ENCODE peak calls at places on chromosomes 7 and 10, in seven cellular contexts. O is CD4-positive, CD25-positive, alpha-beta regulatory T cell; I is SJSA1; B is lower lobe of right lung; U is kidney epithelial cell; E is astrocyte; Y is MM.1S. F is an unnamed sample. For H3K36me3, the result is how much of the 10 kb centered on the place peaks cover.

GRCh38 chr10:93346712-93347111 is 135.4 kb downstream of the MYOF start:
- DNase-seq in E (peak), Y (no peak), I (no peak), U (no peak), O (no peak), B (no peak), F (no peak)

GRCh38 chr7:6205921-6206660 is 66.3 kb downstream of the CYTH3 start:
- DNase-seq in I (peak), B (no peak), U (no peak), Y (no peak), E (peak), O (no peak), F (peak)

GRCh38 chr7:82701941-82702340 is 258.4 kb upstream of the CACNA2D1 start:
- DNase-seq in I (no peak), B (no peak), Y (no peak), U (no peak), O (no peak), E (peak), F (peak)

GRCh38 chr10:114100848-114101741 is 57.4 kb downstream of the ADRB1 start:
- DNase-seq in I (peak), U (no peak), O (no peak), E (peak), B (no peak), Y (no peak), F (no peak)

GRCh38 chr7:42914009-42914725 is 2.3 kb upstream of the C7orf25 start:
- DNase-seq in B (no peak), U (no peak), O (no peak), Y (no peak), E (peak), I (peak), F (peak)

GRCh38 chr10:84159076-84159475 is 14.5 kb upstream of the GPR15LG start:
- DNase-seq in E (no peak), B (no peak), O (no peak), I (no peak), Y (no peak), U (no peak), F (no peak)

GRCh38 chr10:83545901-83546391 is 593.4 kb upstream of the GHITM start:
- DNase-seq in B (no peak), I (no peak), E (peak), U (no peak), Y (no peak), O (no peak), F (no peak)

GRCh38 chr10:26962835-26963234 is 102.1 kb upstream of the ABI1 start:
- DNase-seq in Y (no peak), U (no peak), O (no peak), I (no peak), E (no peak), B (no peak), F (no peak)

GRCh38 chr10:44245601-44245938 is 139.3 kb downstream of the CXCL12 start:
- DNase-seq in B (no peak), O (no peak), Y (no peak), E (peak), U (peak), I (no peak), F (no peak)

GRCh38 chr7:28076421-28077163 is 104.0 kb downstream of the JAZF1 start:
- DNase-seq in O (no peak), E (no peak), Y (no peak), I (peak), B (no peak), U (no peak), F (no peak)

GRCh38 chr7:90594791-90595317 is 1.3 kb upstream of the CDK14 start:
- DNase-seq in I (peak), B (no peak), E (peak), U (peak), O (no peak), Y (no peak), F (peak)

GRCh38 chr7:24882989-24883631 is 96.9 kb downstream of the OSBPL3 start:
- DNase-seq in I (no peak), Y (no peak), O (no peak), U (peak), B (no peak), E (peak), F (peak)

GRCh38 chr7:128172151-128172550 is 68.9 kb upstream of the LEP start:
- DNase-seq in Y (no peak), U (no peak), E (no peak), O (no peak), I (no peak), B (no peak), F (no peak)

GRCh38 chr10:50605280-50606270 is 18.2 kb downstream of the SGMS1 start:
- DNase-seq in E (peak), I (peak), U (peak), O (no peak), B (no peak), Y (peak), F (peak)

GRCh38 chr7:11833431-11833830 is 1.4 kb upstream of the THSD7A start:
- DNase-seq in O (no peak), B (no peak), E (no peak), I (no peak), Y (no peak), U (no peak), F (no peak)

GRCh38 chr10:91592282-91593020 is 40.4 kb downstream of the PPP1R3C start:
- DNase-seq in O (no peak), U (no peak), I (no peak), B (no peak), Y (no peak), E (no peak), F (no peak)

GRCh38 chr7:131108212-131108980 is 219.3 kb upstream of the MKLN1 start:
- DNase-seq in O (peak), U (no peak), E (no peak), B (no peak), I (no peak), Y (peak), F (no peak)

GRCh38 chr7:140478361-140479061 is 794 bp downstream of the MKRN1 start:
- DNase-seq in U (no peak), I (peak), E (peak), O (peak), Y (peak), B (peak), F (no peak)

GRCh38 chr7:139541600-139542307 is 18.3 kb downstream of the CLEC2L start:
- DNase-seq in I (no peak), Y (no peak), U (no peak), B (no peak), E (no peak), O (no peak), F (no peak)

GRCh38 chr10:133289761-133290160 is 13.1 kb upstream of the ADAM8 start:
- DNase-seq in O (no peak), I (no peak), Y (no peak), U (no peak), E (no peak), B (no peak), F (no peak)

GRCh38 chr7:2230882-2231281 is 1.9 kb downstream of the MAD1L1 start:
- DNase-seq in I (no peak), E (no peak), B (no peak), O (no peak), Y (no peak), U (no peak), F (no peak)
- H3K4me3 ChIP-seq in I (no peak), E (no peak), B (no peak), O (no peak), Y (no peak), U (no peak), F (no peak)

DNA sequence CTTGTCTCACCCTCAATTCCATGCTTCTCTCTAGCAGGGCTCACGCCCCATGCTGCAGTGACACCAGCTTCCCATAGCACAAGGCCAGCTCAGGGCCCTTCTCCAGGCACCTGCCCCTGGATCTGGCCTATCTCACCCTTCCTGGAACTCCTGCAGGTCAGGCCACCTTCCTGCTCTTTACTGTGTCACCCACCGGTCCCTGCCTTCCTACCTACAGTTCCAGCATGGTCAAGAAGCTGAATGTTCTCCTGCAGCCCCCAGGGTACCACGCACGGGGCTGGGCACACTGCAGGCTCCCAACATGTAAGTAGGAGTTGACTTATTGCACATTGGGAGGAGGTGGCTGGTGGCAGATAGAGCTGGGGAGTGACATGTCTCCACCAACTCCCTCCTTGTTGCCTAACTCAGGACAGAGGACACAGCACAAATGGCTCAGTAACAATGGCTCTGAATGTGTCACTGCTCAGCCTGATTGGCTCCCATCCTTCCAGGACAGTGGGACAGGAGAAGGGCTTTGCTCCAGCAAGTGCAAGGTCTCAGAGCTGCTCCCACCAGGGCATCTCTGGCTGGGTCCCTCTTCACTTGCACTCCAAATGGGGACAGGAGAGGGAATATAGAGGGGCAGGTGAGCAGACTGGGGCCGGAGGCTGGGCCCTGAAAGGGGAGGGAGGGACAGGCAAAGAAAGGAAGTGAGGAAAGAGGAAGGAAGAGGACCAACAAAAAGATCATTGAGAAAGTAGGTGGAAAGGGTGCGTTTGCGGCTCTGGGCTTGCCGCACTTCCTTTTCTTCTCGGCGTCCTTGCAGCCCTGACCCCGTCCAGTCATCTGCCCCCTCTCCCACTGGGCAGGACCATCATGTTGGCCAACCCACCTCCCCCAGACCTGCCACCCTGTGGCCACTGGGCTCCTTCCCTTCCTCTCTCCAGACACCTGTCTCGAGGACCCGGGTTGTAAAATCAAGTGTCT is 14.3 kb downstream of the ITPRIP start:
- DNase-seq in E (no peak), I (no peak), Y (no peak), U (no peak), O (no peak), B (peak), F (no peak)
- H3K36me3 ChIP-seq in E (under half), I (under half), Y (under half), U (under half), O (under half), B (under half), F (under half)

DNA sequence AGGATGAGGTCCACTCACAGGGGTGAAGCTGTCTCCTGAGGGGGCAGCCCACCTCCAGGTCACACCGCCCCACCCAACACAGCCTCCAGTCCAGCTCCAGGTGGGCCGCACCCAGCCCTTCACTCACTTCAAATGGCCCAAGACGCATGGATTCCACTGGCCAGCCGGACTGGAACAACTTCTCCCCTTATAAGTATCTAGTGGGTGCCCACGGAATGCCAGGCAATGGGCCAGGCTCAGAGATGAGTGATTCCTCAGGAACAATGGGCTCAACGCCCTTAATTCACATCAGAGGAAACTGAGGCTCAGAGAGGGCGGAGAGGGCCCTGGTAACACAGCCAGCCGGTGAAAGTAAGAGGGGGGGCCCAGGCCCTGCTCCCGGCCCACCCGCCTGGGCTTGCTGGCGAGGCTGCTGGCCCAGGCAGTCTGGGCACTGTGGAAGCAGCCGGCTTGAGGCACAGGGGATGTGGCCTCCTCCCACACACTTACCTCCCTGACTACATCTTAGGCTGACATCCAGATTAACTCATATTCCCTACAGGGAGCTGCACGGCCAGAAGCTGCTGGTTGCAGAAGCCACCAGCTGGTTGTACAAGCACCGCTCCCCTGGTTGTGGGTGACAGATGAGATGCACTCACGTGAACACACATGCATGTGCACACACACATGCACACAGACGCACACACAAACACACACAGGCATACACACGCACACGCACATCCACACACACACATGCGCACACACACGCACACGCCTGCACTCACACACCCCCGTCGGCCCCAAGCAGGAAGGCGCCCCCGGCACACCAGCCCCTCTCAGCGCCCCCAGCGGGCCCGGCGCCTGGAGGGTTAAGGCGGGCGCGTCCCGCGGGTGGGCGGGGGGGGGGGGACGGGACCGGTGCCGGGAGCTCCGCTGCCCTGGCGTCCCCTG is 1.0 kb upstream of the FAM20C start:
- DNase-seq in Y (no peak), U (peak), O (no peak), B (no peak), I (no peak), E (peak), F (peak)
- H3K4me3 ChIP-seq in Y (no peak), U (peak), O (no peak), B (peak), I (no peak), E (peak), F (peak)

DNA sequence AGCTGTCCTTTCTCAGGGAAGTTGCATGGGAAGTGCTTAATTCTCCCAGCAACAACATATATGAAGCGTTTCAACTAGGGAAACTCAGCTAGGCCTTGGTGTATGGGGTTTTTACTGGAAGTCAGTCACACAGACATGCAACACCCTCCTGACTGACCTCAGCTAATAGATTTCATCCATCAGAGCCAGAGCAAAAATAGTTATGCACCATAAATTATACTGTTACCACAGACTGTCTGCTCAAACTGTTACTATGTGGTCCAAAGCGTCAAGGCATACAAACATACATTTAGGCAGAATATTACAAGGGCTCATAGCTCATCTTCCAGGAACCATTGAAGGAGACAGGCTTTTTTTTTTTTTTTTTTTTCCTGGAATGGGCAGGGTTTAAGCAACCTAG is 417.9 kb downstream of the ANKRD7 start:
- DNase-seq in Y (no peak), O (no peak), B (no peak), E (no peak), I (no peak), U (no peak), F (no peak)
- H3K36me3 ChIP-seq in Y (under half), O (under half), B (under half), E (under half), I (under half), U (under half), F (under half)

DNA sequence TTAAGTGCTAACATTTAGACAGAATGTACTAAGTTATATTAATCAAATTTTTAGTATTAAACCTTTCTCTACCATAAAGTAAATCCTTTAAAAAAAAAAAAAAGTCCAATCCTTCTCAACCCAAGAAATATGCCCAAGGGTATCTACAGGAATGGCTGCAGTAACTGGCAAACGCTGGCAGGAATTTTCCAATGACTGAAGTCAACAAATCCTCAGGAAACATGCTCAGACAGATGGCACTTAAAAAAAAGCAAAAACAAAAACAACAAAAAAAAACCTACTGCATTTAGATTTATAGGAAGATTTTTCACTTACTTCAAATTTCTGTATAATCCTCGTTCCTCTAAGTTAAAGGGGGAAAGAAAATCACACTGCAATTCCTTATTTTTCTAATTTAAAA is 666 bp downstream of the SVIL start:
- DNase-seq in E (no peak), Y (no peak), B (no peak), I (no peak), U (no peak), O (no peak), F (no peak)
- H3K4me3 ChIP-seq in E (peak), Y (no peak), B (no peak), I (no peak), U (no peak), O (no peak), F (no peak)

GRCh38 chr10:11007661-11008060 is 10.0 kb upstream of the CELF2 start:
- DNase-seq in O (no peak), Y (no peak), E (no peak), U (no peak), I (no peak), B (no peak), F (no peak)
- H3K36me3 ChIP-seq in O (under half), Y (under half), E (under half), U (under half), I (under half), B (under half), F (under half)

GRCh38 chr10:34717429-34717828 is 97.7 kb downstream of the PARD3 start:
- DNase-seq in E (no peak), B (no peak), Y (no peak), I (no peak), O (no peak), U (no peak), F (no peak)
- H3K4me3 ChIP-seq in E (no peak), B (no peak), Y (no peak), I (no peak), O (no peak), U (no peak), F (no peak)

GRCh38 chr10:67976292-67977245 is 92.1 kb downstream of the SIRT1 start:
- DNase-seq in I (no peak), E (no peak), Y (no peak), O (no peak), U (no peak), B (no peak), F (no peak)
- H3K36me3 ChIP-seq in I (half or more), E (under half), Y (under half), O (half or more), U (under half), B (half or more), F (under half)

GRCh38 chr7:76283254-76284159 is 19.0 kb upstream of the HSPB1 start:
- DNase-seq in E (no peak), B (no peak), I (no peak), Y (no peak), U (no peak), O (no peak), F (no peak)
- H3K4me3 ChIP-seq in E (no peak), B (no peak), I (no peak), Y (no peak), U (no peak), O (no peak), F (peak)